ENCODE peak calls at places on chromosomes 2 and 18, in seven cellular contexts. One of them, this sample, is unnamed.

GRCh38 chr18:11946756-11947155 is 34.6 kb upstream of the IMPA2 start:
- ATAC-seq in psoas muscle: peak
- ATAC-seq in stimulated activated effector memory CD8-positive, alpha-beta T cell treated with anti-CD3 and anti-CD28 coated beads, Interleukin-12 subunit alpha, Interleukin-12 subunit beta, amount 100 ng/mL, for 72 hours: no peak
- ATAC-seq in HCT116: peak
- ATAC-seq in heart left ventricle: peak
- ATAC-seq in central memory CD8-positive, alpha-beta T cell: no peak
- ATAC-seq in omental fat pad: peak
- ATAC-seq in this sample: peak

GRCh38 chr2:46943881-46944798 is 28.5 kb upstream of the MCFD2 start:
- ATAC-seq in heart left ventricle: no peak
- ATAC-seq in psoas muscle: no peak
- ATAC-seq in HCT116: no peak
- ATAC-seq in central memory CD8-positive, alpha-beta T cell: peak
- ATAC-seq in omental fat pad: no peak
- ATAC-seq in stimulated activated effector memory CD8-positive, alpha-beta T cell treated with anti-CD3 and anti-CD28 coated beads, Interleukin-12 subunit alpha, Interleukin-12 subunit beta, amount 100 ng/mL, for 72 hours: peak
- ATAC-seq in this sample: peak

GRCh38 chr2:197086500-197086899 is 160.0 kb upstream of the PGAP1 start:
- ATAC-seq in omental fat pad: no peak
- ATAC-seq in central memory CD8-positive, alpha-beta T cell: no peak
- ATAC-seq in heart left ventricle: peak
- ATAC-seq in HCT116: no peak
- ATAC-seq in stimulated activated effector memory CD8-positive, alpha-beta T cell treated with anti-CD3 and anti-CD28 coated beads, Interleukin-12 subunit alpha, Interleukin-12 subunit beta, amount 100 ng/mL, for 72 hours: no peak
- ATAC-seq in psoas muscle: no peak
- ATAC-seq in this sample: peak

GRCh38 chr2:42810971-42811865 is 18.8 kb upstream of the HAAO start:
- ATAC-seq in omental fat pad: peak
- ATAC-seq in psoas muscle: peak
- ATAC-seq in heart left ventricle: peak
- ATAC-seq in HCT116: no peak
- ATAC-seq in central memory CD8-positive, alpha-beta T cell: peak
- ATAC-seq in stimulated activated effector memory CD8-positive, alpha-beta T cell treated with anti-CD3 and anti-CD28 coated beads, Interleukin-12 subunit alpha, Interleukin-12 subunit beta, amount 100 ng/mL, for 72 hours: peak
- ATAC-seq in this sample: peak

GRCh38 chr2:55843096-55843991 is 80.2 kb downstream of the EFEMP1 start:
- ATAC-seq in psoas muscle: no peak
- ATAC-seq in central memory CD8-positive, alpha-beta T cell: no peak
- ATAC-seq in omental fat pad: no peak
- ATAC-seq in stimulated activated effector memory CD8-positive, alpha-beta T cell treated with anti-CD3 and anti-CD28 coated beads, Interleukin-12 subunit alpha, Interleukin-12 subunit beta, amount 100 ng/mL, for 72 hours: no peak
- ATAC-seq in HCT116: no peak
- ATAC-seq in heart left ventricle: no peak
- ATAC-seq in this sample: no peak

GRCh38 chr2:205617905-205618304 is 64.4 kb upstream of the NRP2 start:
- ATAC-seq in stimulated activated effector memory CD8-positive, alpha-beta T cell treated with anti-CD3 and anti-CD28 coated beads, Interleukin-12 subunit alpha, Interleukin-12 subunit beta, amount 100 ng/mL, for 72 hours: no peak
- ATAC-seq in psoas muscle: no peak
- ATAC-seq in heart left ventricle: no peak
- ATAC-seq in HCT116: no peak
- ATAC-seq in omental fat pad: no peak
- ATAC-seq in central memory CD8-positive, alpha-beta T cell: no peak
- ATAC-seq in this sample: no peak

GRCh38 chr2:147181351-147182029 is 663.3 kb upstream of the ACVR2A start:
- ATAC-seq in HCT116: no peak
- ATAC-seq in heart left ventricle: no peak
- ATAC-seq in omental fat pad: no peak
- ATAC-seq in stimulated activated effector memory CD8-positive, alpha-beta T cell treated with anti-CD3 and anti-CD28 coated beads, Interleukin-12 subunit alpha, Interleukin-12 subunit beta, amount 100 ng/mL, for 72 hours: peak
- ATAC-seq in psoas muscle: no peak
- ATAC-seq in central memory CD8-positive, alpha-beta T cell: no peak
- ATAC-seq in this sample: no peak

GRCh38 chr2:96324716-96325037 is 440 bp upstream of the ITPRIPL1 start:
- ATAC-seq in HCT116: peak
- ATAC-seq in psoas muscle: no peak
- ATAC-seq in omental fat pad: no peak
- ATAC-seq in heart left ventricle: no peak
- ATAC-seq in stimulated activated effector memory CD8-positive, alpha-beta T cell treated with anti-CD3 and anti-CD28 coated beads, Interleukin-12 subunit alpha, Interleukin-12 subunit beta, amount 100 ng/mL, for 72 hours: peak
- ATAC-seq in central memory CD8-positive, alpha-beta T cell: no peak
- ATAC-seq in this sample: no peak

GRCh38 chr2:172213116-172213515 is 110.4 kb upstream of the DLX2 start:
- ATAC-seq in HCT116: no peak
- ATAC-seq in heart left ventricle: no peak
- ATAC-seq in central memory CD8-positive, alpha-beta T cell: no peak
- ATAC-seq in stimulated activated effector memory CD8-positive, alpha-beta T cell treated with anti-CD3 and anti-CD28 coated beads, Interleukin-12 subunit alpha, Interleukin-12 subunit beta, amount 100 ng/mL, for 72 hours: no peak
- ATAC-seq in psoas muscle: no peak
- ATAC-seq in omental fat pad: no peak
- ATAC-seq in this sample: no peak

GRCh38 chr2:234343297-234343696 is 153.6 kb downstream of the ARL4C start:
- ATAC-seq in omental fat pad: no peak
- ATAC-seq in psoas muscle: no peak
- ATAC-seq in heart left ventricle: peak
- ATAC-seq in stimulated activated effector memory CD8-positive, alpha-beta T cell treated with anti-CD3 and anti-CD28 coated beads, Interleukin-12 subunit alpha, Interleukin-12 subunit beta, amount 100 ng/mL, for 72 hours: no peak
- ATAC-seq in central memory CD8-positive, alpha-beta T cell: no peak
- ATAC-seq in HCT116: no peak
- ATAC-seq in this sample: no peak

GRCh38 chr2:230502593-230502992 is 86.6 kb downstream of the SP100 start:
- ATAC-seq in stimulated activated effector memory CD8-positive, alpha-beta T cell treated with anti-CD3 and anti-CD28 coated beads, Interleukin-12 subunit alpha, Interleukin-12 subunit beta, amount 100 ng/mL, for 72 hours: no peak
- ATAC-seq in central memory CD8-positive, alpha-beta T cell: no peak
- ATAC-seq in psoas muscle: no peak
- ATAC-seq in omental fat pad: no peak
- ATAC-seq in heart left ventricle: no peak
- ATAC-seq in HCT116: no peak
- ATAC-seq in this sample: no peak

GRCh38 chr2:180456811-180457210 is 449.7 kb upstream of the CWC22 start:
- ATAC-seq in HCT116: no peak
- ATAC-seq in heart left ventricle: no peak
- ATAC-seq in stimulated activated effector memory CD8-positive, alpha-beta T cell treated with anti-CD3 and anti-CD28 coated beads, Interleukin-12 subunit alpha, Interleukin-12 subunit beta, amount 100 ng/mL, for 72 hours: no peak
- ATAC-seq in omental fat pad: no peak
- ATAC-seq in central memory CD8-positive, alpha-beta T cell: no peak
- ATAC-seq in psoas muscle: no peak
- ATAC-seq in this sample: no peak

GRCh38 chr2:43333656-43334144 is 107.3 kb upstream of the ZFP36L2 start:
- ATAC-seq in HCT116: no peak
- ATAC-seq in central memory CD8-positive, alpha-beta T cell: no peak
- ATAC-seq in heart left ventricle: peak
- ATAC-seq in stimulated activated effector memory CD8-positive, alpha-beta T cell treated with anti-CD3 and anti-CD28 coated beads, Interleukin-12 subunit alpha, Interleukin-12 subunit beta, amount 100 ng/mL, for 72 hours: no peak
- ATAC-seq in omental fat pad: no peak
- ATAC-seq in psoas muscle: peak
- ATAC-seq in this sample: no peak

GRCh38 chr2:194203898-194204297 is 1453.1 kb upstream of the SLC39A10 start:
- ATAC-seq in HCT116: peak
- ATAC-seq in omental fat pad: no peak
- ATAC-seq in central memory CD8-positive, alpha-beta T cell: no peak
- ATAC-seq in heart left ventricle: no peak
- ATAC-seq in psoas muscle: no peak
- ATAC-seq in stimulated activated effector memory CD8-positive, alpha-beta T cell treated with anti-CD3 and anti-CD28 coated beads, Interleukin-12 subunit alpha, Interleukin-12 subunit beta, amount 100 ng/mL, for 72 hours: no peak
- ATAC-seq in this sample: no peak

GRCh38 chr18:3104190-3105054 is 91.5 kb upstream of the LPIN2 start:
- ATAC-seq in omental fat pad: no peak
- ATAC-seq in psoas muscle: no peak
- ATAC-seq in HCT116: no peak
- ATAC-seq in heart left ventricle: no peak
- ATAC-seq in stimulated activated effector memory CD8-positive, alpha-beta T cell treated with anti-CD3 and anti-CD28 coated beads, Interleukin-12 subunit alpha, Interleukin-12 subunit beta, amount 100 ng/mL, for 72 hours: no peak
- ATAC-seq in central memory CD8-positive, alpha-beta T cell: no peak
- ATAC-seq in this sample: no peak

GRCh38 chr2:164993287-164994016 is 38.1 kb upstream of the SLC38A11 start:
- ATAC-seq in stimulated activated effector memory CD8-positive, alpha-beta T cell treated with anti-CD3 and anti-CD28 coated beads, Interleukin-12 subunit alpha, Interleukin-12 subunit beta, amount 100 ng/mL, for 72 hours: no peak
- ATAC-seq in heart left ventricle: peak
- ATAC-seq in HCT116: no peak
- ATAC-seq in omental fat pad: no peak
- ATAC-seq in central memory CD8-positive, alpha-beta T cell: no peak
- ATAC-seq in psoas muscle: no peak
- ATAC-seq in this sample: peak

GRCh38 chr18:9775172-9775571 is 67.1 kb downstream of the RAB31 start:
- ATAC-seq in psoas muscle: no peak
- ATAC-seq in heart left ventricle: peak
- ATAC-seq in HCT116: no peak
- ATAC-seq in omental fat pad: no peak
- ATAC-seq in stimulated activated effector memory CD8-positive, alpha-beta T cell treated with anti-CD3 and anti-CD28 coated beads, Interleukin-12 subunit alpha, Interleukin-12 subunit beta, amount 100 ng/mL, for 72 hours: no peak
- ATAC-seq in central memory CD8-positive, alpha-beta T cell: no peak
- ATAC-seq in this sample: no peak

GRCh38 chr2:178689808-178690207 is 117.4 kb downstream of the TTN start:
- ATAC-seq in omental fat pad: no peak
- ATAC-seq in psoas muscle: no peak
- ATAC-seq in central memory CD8-positive, alpha-beta T cell: no peak
- ATAC-seq in HCT116: no peak
- ATAC-seq in stimulated activated effector memory CD8-positive, alpha-beta T cell treated with anti-CD3 and anti-CD28 coated beads, Interleukin-12 subunit alpha, Interleukin-12 subunit beta, amount 100 ng/mL, for 72 hours: no peak
- ATAC-seq in heart left ventricle: no peak
- ATAC-seq in this sample: no peak

GRCh38 chr2:172674968-172675303 is 60.7 kb upstream of the RAPGEF4 start:
- ATAC-seq in HCT116: no peak
- ATAC-seq in psoas muscle: no peak
- ATAC-seq in stimulated activated effector memory CD8-positive, alpha-beta T cell treated with anti-CD3 and anti-CD28 coated beads, Interleukin-12 subunit alpha, Interleukin-12 subunit beta, amount 100 ng/mL, for 72 hours: no peak
- ATAC-seq in central memory CD8-positive, alpha-beta T cell: no peak
- ATAC-seq in omental fat pad: no peak
- ATAC-seq in heart left ventricle: no peak
- ATAC-seq in this sample: no peak

GRCh38 chr2:79120194-79120713 is at the start of gene REG1A:
- ATAC-seq in stimulated activated effector memory CD8-positive, alpha-beta T cell treated with anti-CD3 and anti-CD28 coated beads, Interleukin-12 subunit alpha, Interleukin-12 subunit beta, amount 100 ng/mL, for 72 hours: no peak
- ATAC-seq in psoas muscle: no peak
- ATAC-seq in omental fat pad: no peak
- ATAC-seq in central memory CD8-positive, alpha-beta T cell: no peak
- ATAC-seq in heart left ventricle: no peak
- ATAC-seq in HCT116: no peak
- ATAC-seq in this sample: no peak

GRCh38 chr18:6569813-6570212 is 155.1 kb upstream of the L3MBTL4 start:
- ATAC-seq in psoas muscle: no peak
- ATAC-seq in HCT116: no peak
- ATAC-seq in central memory CD8-positive, alpha-beta T cell: no peak
- ATAC-seq in heart left ventricle: no peak
- ATAC-seq in stimulated activated effector memory CD8-positive, alpha-beta T cell treated with anti-CD3 and anti-CD28 coated beads, Interleukin-12 subunit alpha, Interleukin-12 subunit beta, amount 100 ng/mL, for 72 hours: no peak
- ATAC-seq in omental fat pad: no peak
- ATAC-seq in this sample: no peak

GRCh38 chr2:170165129-170165528 is 12.8 kb upstream of the MYO3B start:
- ATAC-seq in central memory CD8-positive, alpha-beta T cell: no peak
- ATAC-seq in psoas muscle: no peak
- ATAC-seq in omental fat pad: no peak
- ATAC-seq in HCT116: no peak
- ATAC-seq in heart left ventricle: no peak
- ATAC-seq in stimulated activated effector memory CD8-positive, alpha-beta T cell treated with anti-CD3 and anti-CD28 coated beads, Interleukin-12 subunit alpha, Interleukin-12 subunit beta, amount 100 ng/mL, for 72 hours: peak
- ATAC-seq in this sample: no peak

GRCh38 chr2:43387092-43388062 is 161.0 kb upstream of the ZFP36L2 start:
- ATAC-seq in heart left ventricle: no peak
- ATAC-seq in central memory CD8-positive, alpha-beta T cell: peak
- ATAC-seq in HCT116: no peak
- ATAC-seq in omental fat pad: no peak
- ATAC-seq in psoas muscle: peak
- ATAC-seq in stimulated activated effector memory CD8-positive, alpha-beta T cell treated with anti-CD3 and anti-CD28 coated beads, Interleukin-12 subunit alpha, Interleukin-12 subunit beta, amount 100 ng/mL, for 72 hours: peak
- ATAC-seq in this sample: peak

GRCh38 chr2:68357608-68358337 is 7.3 kb upstream of the PLEK start:
- ATAC-seq in stimulated activated effector memory CD8-positive, alpha-beta T cell treated with anti-CD3 and anti-CD28 coated beads, Interleukin-12 subunit alpha, Interleukin-12 subunit beta, amount 100 ng/mL, for 72 hours: peak
- ATAC-seq in HCT116: peak
- ATAC-seq in omental fat pad: peak
- ATAC-seq in psoas muscle: peak
- ATAC-seq in central memory CD8-positive, alpha-beta T cell: peak
- ATAC-seq in heart left ventricle: peak
- ATAC-seq in this sample: peak

GRCh38 chr18:24922491-24922890 is 429.5 kb downstream of the ZNF521 start:
- ATAC-seq in stimulated activated effector memory CD8-positive, alpha-beta T cell treated with anti-CD3 and anti-CD28 coated beads, Interleukin-12 subunit alpha, Interleukin-12 subunit beta, amount 100 ng/mL, for 72 hours: no peak
- ATAC-seq in central memory CD8-positive, alpha-beta T cell: no peak
- ATAC-seq in omental fat pad: no peak
- ATAC-seq in psoas muscle: no peak
- ATAC-seq in HCT116: no peak
- ATAC-seq in heart left ventricle: no peak
- ATAC-seq in this sample: peak

GRCh38 chr2:204264068-204264693 is 281.1 kb upstream of the PARD3B start:
- ATAC-seq in psoas muscle: no peak
- ATAC-seq in heart left ventricle: no peak
- ATAC-seq in central memory CD8-positive, alpha-beta T cell: no peak
- ATAC-seq in stimulated activated effector memory CD8-positive, alpha-beta T cell treated with anti-CD3 and anti-CD28 coated beads, Interleukin-12 subunit alpha, Interleukin-12 subunit beta, amount 100 ng/mL, for 72 hours: no peak
- ATAC-seq in HCT116: no peak
- ATAC-seq in omental fat pad: no peak
- ATAC-seq in this sample: no peak